ENCODE peak calls at places on chromosome 5, in six cellular contexts. R is HepG2, D is GM12891, F is H1, N is K562, X is GM12878. L is an unnamed sample.

GRCh38 chr5:123505633-123506032 is 6.3 kb upstream of the CSNK1G3 start:
- DNase-seq in X (no peak), D (no peak), R (no peak), N (no peak), F (no peak), L (no peak)

GRCh38 chr5:91162534-91163381 is 220.4 kb downstream of the ARRDC3 start:
- DNase-seq in N (no peak), R (peak), X (peak), F (no peak), D (peak), L (no peak)

GRCh38 chr5:4199036-4199435 is 603.4 kb downstream of the IRX1 start:
- DNase-seq in X (no peak), R (no peak), D (no peak), F (no peak), N (no peak), L (no peak)

GRCh38 chr5:168528521-168529360 is at the start of gene FBLL1:
- DNase-seq in D (no peak), X (no peak), N (peak), F (peak), R (peak), L (no peak)

GRCh38 chr5:61342066-61342465 is 10.0 kb downstream of the ZSWIM6 start:
- DNase-seq in N (no peak), X (no peak), F (no peak), D (no peak), R (no peak), L (no peak)

GRCh38 chr5:116652196-116652729 is 77.6 kb upstream of the SEMA6A start:
- DNase-seq in D (no peak), N (no peak), X (peak), F (peak), R (peak), L (no peak)

GRCh38 chr5:23506329-23507236 is 826 bp upstream of the PRDM9 start:
- DNase-seq in X (no peak), F (peak), N (no peak), D (no peak), R (peak), L (no peak)

GRCh38 chr5:78953092-78953800 is 31.9 kb downstream of the ARSB start:
- DNase-seq in X (no peak), F (no peak), N (no peak), R (no peak), D (no peak), L (no peak)

GRCh38 chr5:169788168-169788567 is 151.1 kb downstream of the DOCK2 start:
- DNase-seq in N (no peak), X (no peak), F (no peak), R (no peak), D (no peak), L (no peak)

GRCh38 chr5:68070641-68071191 is 144.8 kb upstream of the PIK3R1 start:
- DNase-seq in R (no peak), X (peak), N (no peak), F (no peak), D (peak), L (peak)

GRCh38 chr5:77168187-77168883 is 42.1 kb upstream of the PDE8B start:
- DNase-seq in N (no peak), D (no peak), F (no peak), X (no peak), R (no peak), L (no peak)

GRCh38 chr5:64914396-64914795 is 145.7 kb downstream of the CWC27 start:
- DNase-seq in N (no peak), D (no peak), F (no peak), R (no peak), X (no peak), L (no peak)

GRCh38 chr5:174707671-174708070 is 16.7 kb upstream of the MSX2 start:
- DNase-seq in N (no peak), R (no peak), F (no peak), X (no peak), D (no peak), L (no peak)

GRCh38 chr5:135028791-135029467 is 5.1 kb downstream of the PITX1 start:
- DNase-seq in N (peak), X (no peak), F (peak), R (no peak), D (no peak), L (no peak)

GRCh38 chr5:55319481-55319880 is 11.7 kb downstream of the MTREX start:
- DNase-seq in N (no peak), X (no peak), D (no peak), F (no peak), R (no peak), L (no peak)

GRCh38 chr5:175684931-175685330 is 27.1 kb downstream of the HRH2 start:
- DNase-seq in N (no peak), R (no peak), F (no peak), D (no peak), X (no peak), L (no peak)

GRCh38 chr5:103842936-103843335 is 280.3 kb upstream of the NUDT12 start:
- DNase-seq in X (no peak), N (no peak), R (no peak), D (no peak), F (no peak), L (no peak)

GRCh38 chr5:66122379-66123034 is 21.6 kb upstream of the SREK1 start:
- DNase-seq in F (no peak), N (no peak), X (no peak), D (no peak), R (no peak), L (no peak)

GRCh38 chr5:174205939-174206338 is 160.4 kb downstream of the NSG2 start:
- DNase-seq in D (no peak), N (no peak), X (no peak), F (no peak), R (no peak), L (no peak)

GRCh38 chr5:109388407-109388806 is 21.4 kb downstream of the PJA2 start:
- DNase-seq in D (no peak), R (no peak), N (peak), F (no peak), X (no peak), L (no peak)

GRCh38 chr5:127999909-128000308 is 83.7 kb upstream of the SLC12A2 start:
- DNase-seq in F (no peak), N (no peak), D (no peak), X (no peak), R (no peak), L (no peak)

GRCh38 chr5:32406650-32407049 is 37.9 kb downstream of the ZFR start:
- DNase-seq in X (no peak), F (no peak), D (no peak), R (no peak), N (no peak), L (no peak)

DNA sequence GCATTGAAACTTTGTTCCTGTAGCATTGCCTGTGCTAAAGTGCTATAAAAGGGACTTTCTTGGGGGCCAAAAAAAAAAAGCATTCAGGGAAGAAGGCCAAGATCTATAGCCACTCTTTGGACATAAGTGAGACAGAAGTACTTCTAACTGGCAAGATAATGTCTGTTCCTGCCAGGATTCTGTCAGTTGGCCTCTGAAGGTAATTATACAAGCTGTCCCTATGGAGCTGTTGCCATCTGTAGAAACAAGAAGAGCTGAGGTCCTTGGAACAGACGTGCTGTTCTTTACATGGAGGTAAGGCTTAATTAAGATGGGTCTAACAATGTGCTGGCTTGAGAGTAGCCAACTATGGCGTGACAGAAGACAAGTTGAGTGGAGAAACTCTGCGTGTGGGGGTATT is 9.7 kb downstream of the KIF20A start:
- DNase-seq in D (no peak), N (no peak), F (no peak), X (no peak), R (no peak), L (no peak)
- TF ChIP-seq POLR2A in D (no peak), N (peak), F (no peak), X (no peak), R (no peak), L (no peak)

DNA sequence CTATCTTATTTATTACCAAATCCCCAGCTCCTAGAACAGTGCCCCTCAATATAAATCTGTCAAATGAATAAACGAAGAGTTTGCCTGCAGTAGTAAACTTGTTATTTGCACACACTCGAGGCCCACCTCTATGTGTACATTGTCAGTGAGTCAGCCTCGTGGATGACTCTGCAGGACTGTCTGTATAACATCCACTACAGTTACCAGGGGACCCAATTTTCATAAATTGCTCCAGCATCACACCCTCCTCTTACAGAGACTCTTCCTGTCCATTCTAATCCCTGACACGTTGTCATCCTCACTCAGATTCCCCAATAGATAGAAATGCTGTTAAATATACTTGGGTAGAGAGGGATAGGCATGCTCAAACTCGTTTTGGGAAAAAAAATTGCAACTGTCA is 478.5 kb downstream of the RAB3C start:
- DNase-seq in F (no peak), X (no peak), N (no peak), D (no peak), R (peak), L (no peak)
- TF ChIP-seq TAF1 in F (no peak), X (no peak), N (no peak), D (no peak), R (no peak), L (no peak)

GRCh38 chr5:132224721-132225120 is 2.9 kb downstream of the P4HA2 start:
- DNase-seq in R (no peak), D (no peak), X (no peak), F (no peak), N (no peak), L (no peak)

GRCh38 chr5:132223861-132224260 is 3.8 kb downstream of the P4HA2 start:
- DNase-seq in X (no peak), N (no peak), D (no peak), R (no peak), F (no peak), L (no peak)

GRCh38 chr5:132227235-132227484 is 493 bp downstream of the P4HA2 start:
- DNase-seq in D (no peak), F (no peak), N (no peak), R (no peak), X (no peak), L (no peak)

GRCh38 chr5:132226516-132227234 is 978 bp downstream of the P4HA2 start:
- DNase-seq in X (no peak), D (no peak), F (peak), R (no peak), N (no peak), L (no peak)

GRCh38 chr5:132225165-132226032 is 2.3 kb downstream of the P4HA2 start:
- DNase-seq in F (no peak), N (no peak), D (no peak), R (no peak), X (no peak), L (no peak)
- TF ChIP-seq POLR2AphosphoS5 in F (no peak), N (no peak), D (no peak), R (no peak), X (no peak), L (no peak)

GRCh38 chr5:425714-426113 is 17.3 kb upstream of the EXOC3 start:
- DNase-seq in F (no peak), X (no peak), D (no peak), N (peak), R (no peak), L (no peak)
- TF ChIP-seq POLR2A in F (no peak), X (no peak), D (no peak), N (no peak), R (no peak), L (no peak)

GRCh38 chr5:150851039-150851438 is 4.7 kb downstream of the IRGM start:
- DNase-seq in N (no peak), F (no peak), R (no peak), D (no peak), X (no peak), L (no peak)

GRCh38 chr5:150847334-150847695 is 994 bp downstream of the IRGM start:
- DNase-seq in D (no peak), F (no peak), N (no peak), X (no peak), R (no peak), L (no peak)

GRCh38 chr5:150848271-150848670 is 1.9 kb downstream of the IRGM start:
- DNase-seq in X (no peak), N (no peak), D (no peak), R (no peak), F (no peak), L (no peak)

GRCh38 chr5:150846651-150847333 is 471 bp downstream of the IRGM start:
- DNase-seq in F (peak), D (peak), N (peak), X (peak), R (peak), L (peak)
- TF ChIP-seq TAF1 in F (no peak), D (no peak), N (no peak), X (no peak), R (no peak), L (no peak)

DNA sequence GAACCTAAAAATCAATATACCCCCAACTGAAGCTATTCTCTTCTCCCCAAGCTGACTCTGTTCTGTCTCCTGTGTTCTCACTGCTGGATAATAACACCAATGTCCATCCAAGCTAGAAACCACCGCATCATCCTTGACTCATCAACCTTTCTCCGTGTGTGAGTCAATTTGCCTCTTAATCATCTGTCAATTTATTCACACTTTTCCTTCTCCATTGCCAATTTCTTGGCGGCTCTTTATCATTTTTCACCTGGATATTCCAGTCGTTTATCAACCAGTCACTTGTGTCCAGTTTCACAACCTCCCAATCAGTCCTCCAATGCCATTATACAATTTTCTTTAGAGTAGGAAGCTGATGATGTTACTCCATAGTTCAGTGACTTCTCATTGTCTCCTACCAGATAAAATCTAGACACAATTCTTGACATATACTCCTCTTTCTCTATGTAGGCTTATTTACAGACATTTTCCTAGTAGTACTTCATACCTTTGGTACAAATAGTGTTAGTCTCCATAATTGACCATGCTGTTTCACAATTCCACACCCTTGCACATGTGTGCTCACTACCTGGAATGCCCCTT is 45.5 kb upstream of the LIFR start:
- DNase-seq in D (no peak), F (no peak), N (no peak), R (no peak), X (no peak), L (no peak)
- TF ChIP-seq POLR2AphosphoS5 in D (no peak), F (no peak), N (no peak), R (no peak), X (no peak), L (no peak)

GRCh38 chr5:83474170-83474796 is 2.7 kb downstream of the VCAN start:
- DNase-seq in D (peak), X (no peak), N (peak), F (peak), R (peak), L (peak)
- TF ChIP-seq POLR2A in D (no peak), X (no peak), N (no peak), F (peak), R (no peak), L (no peak)

L was measured in GM12892.